ENCODE peak calls at places on chromosomes 4 and X, in nine cellular contexts. One of them, this sample, is unnamed.

GRCh38 chrX:132017431-132018185 is 5.5 kb upstream of the STK26 start:
- DNase-seq in cardiac fibroblast: no peak
- DNase-seq in CD8-positive, alpha-beta memory T cell: no peak
- DNase-seq in bronchial epithelial cell: no peak
- DNase-seq in AG10803: no peak
- DNase-seq in heart right ventricle: no peak
- DNase-seq in choroid plexus epithelial cell: no peak
- DNase-seq in fibroblast of pulmonary artery: no peak
- DNase-seq in ovary: no peak
- DNase-seq in this sample: no peak

GRCh38 chr4:10607206-10607605 is 77.4 kb downstream of the CLNK start:
- DNase-seq in cardiac fibroblast: no peak
- DNase-seq in CD8-positive, alpha-beta memory T cell: no peak
- DNase-seq in bronchial epithelial cell: no peak
- DNase-seq in AG10803: no peak
- DNase-seq in heart right ventricle: no peak
- DNase-seq in choroid plexus epithelial cell: no peak
- DNase-seq in fibroblast of pulmonary artery: no peak
- DNase-seq in ovary: no peak
- DNase-seq in this sample: no peak

GRCh38 chr4:56410247-56410646 is 23.0 kb upstream of the AASDH start:
- DNase-seq in cardiac fibroblast: peak; percentile 99
- DNase-seq in CD8-positive, alpha-beta memory T cell: no peak
- DNase-seq in bronchial epithelial cell: peak; percentile 99
- DNase-seq in AG10803: peak; percentile 98
- DNase-seq in heart right ventricle: no peak
- DNase-seq in choroid plexus epithelial cell: peak; percentile 99
- DNase-seq in fibroblast of pulmonary artery: peak; percentile 98
- DNase-seq in ovary: peak; percentile 32
- DNase-seq in this sample: peak; percentile 77

GRCh38 chr4:134001057-134001456 is 200.5 kb downstream of the PABPC4L start:
- DNase-seq in cardiac fibroblast: no peak
- DNase-seq in CD8-positive, alpha-beta memory T cell: no peak
- DNase-seq in bronchial epithelial cell: peak; percentile 14
- DNase-seq in AG10803: no peak
- DNase-seq in heart right ventricle: no peak
- DNase-seq in choroid plexus epithelial cell: no peak
- DNase-seq in fibroblast of pulmonary artery: no peak
- DNase-seq in ovary: no peak
- DNase-seq in this sample: no peak

GRCh38 chr4:175125410-175126068 is 207.4 kb downstream of the ADAM29 start:
- DNase-seq in cardiac fibroblast: peak; percentile 7
- DNase-seq in CD8-positive, alpha-beta memory T cell: no peak
- DNase-seq in bronchial epithelial cell: peak; percentile 86
- DNase-seq in AG10803: no peak
- DNase-seq in heart right ventricle: no peak
- DNase-seq in choroid plexus epithelial cell: peak; percentile 24
- DNase-seq in fibroblast of pulmonary artery: no peak
- DNase-seq in ovary: no peak
- DNase-seq in this sample: no peak

GRCh38 chr4:179927473-179927872 is 2315.7 kb upstream of the TENM3 start:
- DNase-seq in cardiac fibroblast: no peak
- DNase-seq in CD8-positive, alpha-beta memory T cell: no peak
- DNase-seq in bronchial epithelial cell: no peak
- DNase-seq in AG10803: no peak
- DNase-seq in heart right ventricle: no peak
- DNase-seq in choroid plexus epithelial cell: no peak
- DNase-seq in fibroblast of pulmonary artery: no peak
- DNase-seq in ovary: no peak
- DNase-seq in this sample: no peak

GRCh38 chr4:51942108-51942832 is 77.9 kb downstream of the LRRC66 start:
- DNase-seq in cardiac fibroblast: peak; percentile 14
- DNase-seq in CD8-positive, alpha-beta memory T cell: no peak
- DNase-seq in bronchial epithelial cell: no peak
- DNase-seq in AG10803: peak; percentile 25
- DNase-seq in heart right ventricle: no peak
- DNase-seq in choroid plexus epithelial cell: no peak
- DNase-seq in fibroblast of pulmonary artery: no peak
- DNase-seq in ovary: no peak
- DNase-seq in this sample: no peak

GRCh38 chr4:147052361-147052760 is 106.7 kb upstream of the TTC29 start:
- DNase-seq in cardiac fibroblast: no peak
- DNase-seq in CD8-positive, alpha-beta memory T cell: no peak
- DNase-seq in bronchial epithelial cell: peak; percentile 82
- DNase-seq in AG10803: no peak
- DNase-seq in heart right ventricle: no peak
- DNase-seq in choroid plexus epithelial cell: no peak
- DNase-seq in fibroblast of pulmonary artery: no peak
- DNase-seq in ovary: no peak
- DNase-seq in this sample: no peak

GRCh38 chr4:122909683-122910082 is 12.7 kb downstream of the NUDT6 start:
- DNase-seq in cardiac fibroblast: no peak
- DNase-seq in CD8-positive, alpha-beta memory T cell: no peak
- DNase-seq in bronchial epithelial cell: no peak
- DNase-seq in AG10803: no peak
- DNase-seq in heart right ventricle: no peak
- DNase-seq in choroid plexus epithelial cell: no peak
- DNase-seq in fibroblast of pulmonary artery: no peak
- DNase-seq in ovary: no peak
- DNase-seq in this sample: no peak

GRCh38 chr4:48129307-48130014 is 4.6 kb downstream of the TXK start:
- DNase-seq in cardiac fibroblast: no peak
- DNase-seq in CD8-positive, alpha-beta memory T cell: peak; percentile 46
- DNase-seq in bronchial epithelial cell: no peak
- DNase-seq in AG10803: no peak
- DNase-seq in heart right ventricle: peak; percentile 33
- DNase-seq in choroid plexus epithelial cell: no peak
- DNase-seq in fibroblast of pulmonary artery: peak; percentile 16
- DNase-seq in ovary: peak; percentile 7
- DNase-seq in this sample: no peak

GRCh38 chr4:2079006-2079405 is 19.9 kb downstream of the NAT8L start:
- DNase-seq in cardiac fibroblast: no peak
- DNase-seq in CD8-positive, alpha-beta memory T cell: no peak
- DNase-seq in bronchial epithelial cell: no peak
- DNase-seq in AG10803: no peak
- DNase-seq in heart right ventricle: no peak
- DNase-seq in choroid plexus epithelial cell: no peak
- DNase-seq in fibroblast of pulmonary artery: no peak
- DNase-seq in ovary: no peak
- DNase-seq in this sample: no peak

GRCh38 chr4:91116861-91117260 is 989.7 kb downstream of the CCSER1 start:
- DNase-seq in cardiac fibroblast: peak; percentile 8
- DNase-seq in CD8-positive, alpha-beta memory T cell: no peak
- DNase-seq in bronchial epithelial cell: peak; percentile 62
- DNase-seq in AG10803: no peak
- DNase-seq in heart right ventricle: no peak
- DNase-seq in choroid plexus epithelial cell: peak; percentile 48
- DNase-seq in fibroblast of pulmonary artery: peak; percentile 42
- DNase-seq in ovary: no peak
- DNase-seq in this sample: no peak

DNA sequence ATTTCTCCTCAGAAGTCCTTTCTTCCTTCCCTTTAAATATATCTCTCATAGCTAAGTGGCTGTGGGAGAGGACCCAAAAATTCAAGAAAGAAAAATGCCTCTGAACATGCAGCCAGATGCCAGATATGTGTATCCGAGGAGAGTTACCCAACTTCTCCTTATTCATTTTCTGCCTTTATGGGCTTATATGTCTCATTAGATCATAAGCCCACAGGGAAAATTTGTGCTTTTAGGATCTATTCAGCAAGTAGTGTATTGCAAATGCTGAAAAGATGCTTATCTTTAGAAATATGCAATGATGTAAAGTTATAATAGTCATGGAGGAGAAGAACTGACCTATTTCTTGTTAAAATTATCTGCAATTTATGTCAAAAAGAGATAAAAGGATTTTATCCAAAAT is 371.8 kb upstream of the NOCT start:
- DNase-seq in cardiac fibroblast: peak; percentile 9
- DNase-seq in CD8-positive, alpha-beta memory T cell: no peak
- DNase-seq in bronchial epithelial cell: no peak
- DNase-seq in AG10803: peak; percentile 45
- DNase-seq in heart right ventricle: no peak
- DNase-seq in choroid plexus epithelial cell: no peak
- DNase-seq in fibroblast of pulmonary artery: no peak
- DNase-seq in ovary: no peak
- DNase-seq in this sample: no peak
- H3K4me3 ChIP-seq in cardiac fibroblast: no peak overlapping the region
- H3K4me3 ChIP-seq in CD8-positive, alpha-beta memory T cell: no peak overlapping the region
- H3K4me3 ChIP-seq in bronchial epithelial cell: no peak overlapping the region
- H3K4me3 ChIP-seq in AG10803: no peak overlapping the region
- H3K4me3 ChIP-seq in heart right ventricle: no peak overlapping the region
- H3K4me3 ChIP-seq in choroid plexus epithelial cell: no peak overlapping the region
- H3K4me3 ChIP-seq in fibroblast of pulmonary artery: no peak overlapping the region
- H3K4me3 ChIP-seq in ovary: no peak overlapping the region
- H3K4me3 ChIP-seq in this sample: no peak overlapping the region

GRCh38 chr4:82592639-82593038 is 30.9 kb upstream of the TMEM150C start:
- DNase-seq in cardiac fibroblast: no peak
- DNase-seq in CD8-positive, alpha-beta memory T cell: no peak
- DNase-seq in bronchial epithelial cell: no peak
- DNase-seq in AG10803: no peak
- DNase-seq in heart right ventricle: no peak
- DNase-seq in choroid plexus epithelial cell: no peak
- DNase-seq in fibroblast of pulmonary artery: no peak
- DNase-seq in ovary: no peak
- DNase-seq in this sample: no peak

GRCh38 chr4:82594466-82594865 is 32.7 kb upstream of the TMEM150C start:
- DNase-seq in cardiac fibroblast: no peak
- DNase-seq in CD8-positive, alpha-beta memory T cell: no peak
- DNase-seq in bronchial epithelial cell: no peak
- DNase-seq in AG10803: peak; percentile 13
- DNase-seq in heart right ventricle: no peak
- DNase-seq in choroid plexus epithelial cell: peak; percentile 30
- DNase-seq in fibroblast of pulmonary artery: peak; percentile 16
- DNase-seq in ovary: no peak
- DNase-seq in this sample: no peak

GRCh38 chr4:82591592-82591991 is 29.8 kb upstream of the TMEM150C start:
- DNase-seq in cardiac fibroblast: no peak
- DNase-seq in CD8-positive, alpha-beta memory T cell: no peak
- DNase-seq in bronchial epithelial cell: no peak
- DNase-seq in AG10803: no peak
- DNase-seq in heart right ventricle: no peak
- DNase-seq in choroid plexus epithelial cell: no peak
- DNase-seq in fibroblast of pulmonary artery: no peak
- DNase-seq in ovary: no peak
- DNase-seq in this sample: no peak

GRCh38 chr4:82589756-82590155 is 28.0 kb upstream of the TMEM150C start:
- DNase-seq in cardiac fibroblast: no peak
- DNase-seq in CD8-positive, alpha-beta memory T cell: no peak
- DNase-seq in bronchial epithelial cell: peak; percentile 88
- DNase-seq in AG10803: no peak
- DNase-seq in heart right ventricle: no peak
- DNase-seq in choroid plexus epithelial cell: no peak
- DNase-seq in fibroblast of pulmonary artery: no peak
- DNase-seq in ovary: no peak
- DNase-seq in this sample: no peak

DNA sequence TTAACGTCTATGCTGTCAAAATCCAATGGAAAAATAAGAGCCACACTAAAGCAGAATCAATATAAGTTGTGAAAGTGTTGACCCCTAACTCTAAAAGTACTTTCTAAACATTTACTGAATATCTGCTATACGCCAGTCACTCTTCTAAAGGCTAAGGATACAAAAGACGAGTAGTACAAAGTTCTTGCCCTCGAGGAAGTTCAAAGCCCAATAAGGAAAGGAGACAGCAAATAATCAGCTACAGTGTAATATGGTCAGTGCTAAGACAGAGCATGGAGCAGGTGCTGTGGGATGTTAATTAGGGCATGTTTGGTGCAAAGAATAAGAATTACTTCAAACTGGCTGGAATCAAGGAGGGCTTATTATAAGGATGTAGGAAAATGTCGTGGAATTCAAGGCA is 31.6 kb upstream of the TMEM150C start:
- DNase-seq in cardiac fibroblast: no peak
- DNase-seq in CD8-positive, alpha-beta memory T cell: no peak
- DNase-seq in bronchial epithelial cell: no peak
- DNase-seq in AG10803: no peak
- DNase-seq in heart right ventricle: no peak
- DNase-seq in choroid plexus epithelial cell: no peak
- DNase-seq in fibroblast of pulmonary artery: no peak
- DNase-seq in ovary: no peak
- DNase-seq in this sample: no peak
- H3K4me3 ChIP-seq in cardiac fibroblast: no peak overlapping the region
- H3K4me3 ChIP-seq in CD8-positive, alpha-beta memory T cell: no peak overlapping the region
- H3K4me3 ChIP-seq in bronchial epithelial cell: no peak overlapping the region
- H3K4me3 ChIP-seq in AG10803: no peak overlapping the region
- H3K4me3 ChIP-seq in heart right ventricle: no peak overlapping the region
- H3K4me3 ChIP-seq in choroid plexus epithelial cell: no peak overlapping the region
- H3K4me3 ChIP-seq in fibroblast of pulmonary artery: no peak overlapping the region
- H3K4me3 ChIP-seq in ovary: no peak overlapping the region
- H3K4me3 ChIP-seq in this sample: no peak overlapping the region

GRCh38 chr4:140141196-140141845 is 12.7 kb downstream of the MAML3 start:
- DNase-seq in cardiac fibroblast: no peak
- DNase-seq in CD8-positive, alpha-beta memory T cell: no peak
- DNase-seq in bronchial epithelial cell: peak; percentile 77
- DNase-seq in AG10803: no peak
- DNase-seq in heart right ventricle: no peak
- DNase-seq in choroid plexus epithelial cell: no peak
- DNase-seq in fibroblast of pulmonary artery: no peak
- DNase-seq in ovary: no peak
- DNase-seq in this sample: no peak
- H3K4me3 ChIP-seq in cardiac fibroblast: no peak overlapping the region
- H3K4me3 ChIP-seq in CD8-positive, alpha-beta memory T cell: no peak overlapping the region
- H3K4me3 ChIP-seq in bronchial epithelial cell: no peak overlapping the region
- H3K4me3 ChIP-seq in AG10803: no peak overlapping the region
- H3K4me3 ChIP-seq in heart right ventricle: no peak overlapping the region
- H3K4me3 ChIP-seq in choroid plexus epithelial cell: no peak overlapping the region
- H3K4me3 ChIP-seq in fibroblast of pulmonary artery: no peak overlapping the region
- H3K4me3 ChIP-seq in ovary: no peak overlapping the region
- H3K4me3 ChIP-seq in this sample: no peak overlapping the region

GRCh38 chr4:104420766-104421165 is 73.9 kb downstream of the CXXC4 start:
- DNase-seq in cardiac fibroblast: no peak
- DNase-seq in CD8-positive, alpha-beta memory T cell: no peak
- DNase-seq in bronchial epithelial cell: no peak
- DNase-seq in AG10803: no peak
- DNase-seq in heart right ventricle: no peak
- DNase-seq in choroid plexus epithelial cell: no peak
- DNase-seq in fibroblast of pulmonary artery: no peak
- DNase-seq in ovary: no peak
- DNase-seq in this sample: no peak

GRCh38 chr4:104418313-104418712 is 76.4 kb downstream of the CXXC4 start:
- DNase-seq in cardiac fibroblast: no peak
- DNase-seq in CD8-positive, alpha-beta memory T cell: no peak
- DNase-seq in bronchial epithelial cell: peak; percentile 61
- DNase-seq in AG10803: no peak
- DNase-seq in heart right ventricle: no peak
- DNase-seq in choroid plexus epithelial cell: no peak
- DNase-seq in fibroblast of pulmonary artery: no peak
- DNase-seq in ovary: no peak
- DNase-seq in this sample: no peak

GRCh38 chr4:104425003-104425402 is 69.7 kb downstream of the CXXC4 start:
- DNase-seq in cardiac fibroblast: no peak
- DNase-seq in CD8-positive, alpha-beta memory T cell: no peak
- DNase-seq in bronchial epithelial cell: no peak
- DNase-seq in AG10803: no peak
- DNase-seq in heart right ventricle: no peak
- DNase-seq in choroid plexus epithelial cell: no peak
- DNase-seq in fibroblast of pulmonary artery: no peak
- DNase-seq in ovary: no peak
- DNase-seq in this sample: no peak

GRCh38 chr4:104424368-104424921 is 70.2 kb downstream of the CXXC4 start:
- DNase-seq in cardiac fibroblast: no peak
- DNase-seq in CD8-positive, alpha-beta memory T cell: no peak
- DNase-seq in bronchial epithelial cell: no peak
- DNase-seq in AG10803: no peak
- DNase-seq in heart right ventricle: no peak
- DNase-seq in choroid plexus epithelial cell: no peak
- DNase-seq in fibroblast of pulmonary artery: no peak
- DNase-seq in ovary: no peak
- DNase-seq in this sample: no peak

GRCh38 chr4:104421576-104421975 is 73.1 kb downstream of the CXXC4 start:
- DNase-seq in cardiac fibroblast: no peak
- DNase-seq in CD8-positive, alpha-beta memory T cell: no peak
- DNase-seq in bronchial epithelial cell: no peak
- DNase-seq in AG10803: no peak
- DNase-seq in heart right ventricle: no peak
- DNase-seq in choroid plexus epithelial cell: no peak
- DNase-seq in fibroblast of pulmonary artery: no peak
- DNase-seq in ovary: no peak
- DNase-seq in this sample: no peak
- H3K4me3 ChIP-seq in cardiac fibroblast: no peak overlapping the region
- H3K4me3 ChIP-seq in CD8-positive, alpha-beta memory T cell: no peak overlapping the region
- H3K4me3 ChIP-seq in bronchial epithelial cell: no peak overlapping the region
- H3K4me3 ChIP-seq in AG10803: no peak overlapping the region
- H3K4me3 ChIP-seq in heart right ventricle: no peak overlapping the region
- H3K4me3 ChIP-seq in choroid plexus epithelial cell: no peak overlapping the region
- H3K4me3 ChIP-seq in fibroblast of pulmonary artery: no peak overlapping the region
- H3K4me3 ChIP-seq in ovary: no peak overlapping the region
- H3K4me3 ChIP-seq in this sample: no peak overlapping the region

This sample was measured in Caco-2.